ENCODE peak calls at places on chromosomes 6 and 20, in seven cellular contexts. C is CD8-positive, alpha-beta T cell; U is coronary artery; P is mammary epithelial cell; J is psoas muscle; Y is AG04449; G is cardiac fibroblast. B is an unnamed sample.

GRCh38 chr6:3310710-3311109 is 52.0 kb downstream of the PSMG4 start:
- DNase-seq in J (no peak), G (no peak), C (no peak), Y (no peak), P (peak; percentile 84), U (no peak), B (no peak)

GRCh38 chr6:56381852-56382251 is 134.5 kb upstream of the COL21A1 start:
- DNase-seq in P (peak; percentile 84), G (no peak), Y (no peak), U (no peak), J (no peak), C (no peak), B (no peak)

GRCh38 chr6:163459007-163459406 is 44.5 kb downstream of the QKI start:
- DNase-seq in Y (no peak), J (no peak), U (no peak), G (no peak), C (no peak), P (no peak), B (no peak)

GRCh38 chr20:58889334-58890072 is 37.0 kb downstream of the GNAS start:
- DNase-seq in G (no peak), J (no peak), P (no peak), U (no peak), Y (no peak), C (no peak), B (no peak)

GRCh38 chr20:33832113-33832853 is 21.1 kb downstream of the CHMP4B start:
- DNase-seq in U (no peak), G (peak; percentile 76), Y (no peak), P (no peak), J (no peak), C (no peak), B (no peak)

GRCh38 chr6:160795716-160796115 is 93.7 kb downstream of the PLG start:
- DNase-seq in U (no peak), C (no peak), G (no peak), P (peak; percentile 59), Y (no peak), J (no peak), B (no peak)

GRCh38 chr6:27687154-27688013 is 214.5 kb upstream of the ZNF184 start:
- DNase-seq in C (peak; percentile 74), Y (no peak), J (peak; percentile 43), G (peak; percentile 70), U (peak; percentile 78), P (peak; percentile 76), B (no peak)

GRCh38 chr6:167892835-167893234 is 66.1 kb downstream of the AFDN start:
- DNase-seq in U (no peak), P (no peak), C (no peak), G (no peak), Y (no peak), J (no peak), B (no peak)

GRCh38 chr6:6707143-6707542 is 118.6 kb downstream of the LY86 start:
- DNase-seq in P (no peak), G (no peak), U (no peak), C (no peak), Y (no peak), J (no peak), B (no peak)

GRCh38 chr20:36623444-36623843 is 17.9 kb downstream of the RAB5IF start:
- DNase-seq in U (no peak), P (no peak), G (no peak), Y (no peak), C (no peak), J (no peak), B (no peak)

GRCh38 chr6:131756039-131756438 is 45.2 kb upstream of the CTAGE9 start:
- DNase-seq in J (no peak), P (peak; percentile 10), G (no peak), U (no peak), C (no peak), Y (no peak), B (no peak)

GRCh38 chr6:151400473-151400872 is 9.1 kb upstream of the ZBTB2 start:
- DNase-seq in J (no peak), Y (peak; percentile 29), C (no peak), G (no peak), P (peak; percentile 10), U (no peak), B (no peak)

GRCh38 chr6:74717591-74717990 is 488.3 kb downstream of the COL12A1 start:
- DNase-seq in P (no peak), J (no peak), C (no peak), U (no peak), G (no peak), Y (no peak), B (no peak)

GRCh38 chr6:32905078-32905477 is 35.8 kb downstream of the HLA-DMB start:
- DNase-seq in U (no peak), G (no peak), P (no peak), J (no peak), C (no peak), Y (no peak), B (no peak)

GRCh38 chr20:6162239-6162638 is 39.4 kb upstream of the FERMT1 start:
- DNase-seq in J (peak; percentile 74), G (peak; percentile 74), Y (no peak), C (no peak), P (no peak), U (peak; percentile 80), B (no peak)

GRCh38 chr6:152815230-152815922 is 64.8 kb downstream of the VIP start:
- DNase-seq in P (no peak), Y (no peak), U (no peak), G (no peak), J (no peak), C (no peak), B (no peak)

GRCh38 chr20:20010639-20011500 is 6.3 kb upstream of the NAA20 start:
- DNase-seq in P (no peak), U (no peak), G (peak; percentile 45), Y (no peak), C (no peak), J (no peak), B (no peak)

GRCh38 chr6:44828780-44829179 is 441.3 kb downstream of the CDC5L start:
- DNase-seq in G (no peak), J (no peak), U (no peak), P (no peak), C (no peak), Y (no peak), B (no peak)

GRCh38 chr6:42013134-42013516 is 37.2 kb upstream of the TAF8 start:
- DNase-seq in G (no peak), J (no peak), P (peak; percentile 57), C (no peak), U (no peak), Y (peak; percentile 12), B (peak; percentile 47)

GRCh38 chr6:151911401-151911800 is 103.9 kb downstream of the ESR1 start:
- DNase-seq in C (no peak), J (no peak), P (peak; percentile 31), G (no peak), Y (no peak), U (no peak), B (no peak)

GRCh38 chr6:85360794-85361642 is 88.9 kb upstream of the NT5E start:
- DNase-seq in G (peak; percentile 86), J (no peak), U (no peak), P (peak; percentile 93), Y (peak; percentile 86), C (no peak), B (peak; percentile 93)

GRCh38 chr20:8209061-8209460 is 77.0 kb downstream of the PLCB1 start:
- DNase-seq in C (no peak), G (peak; percentile 33), Y (no peak), U (no peak), J (no peak), P (no peak), B (no peak)

GRCh38 chr6:118061666-118062065 is 154.6 kb downstream of the SLC35F1 start:
- DNase-seq in Y (no peak), P (no peak), G (no peak), U (no peak), C (no peak), J (no peak), B (no peak)

GRCh38 chr6:32973934-32974333 is 5.5 kb downstream of the BRD2 start:
- DNase-seq in U (no peak), P (peak; percentile 37), J (no peak), Y (no peak), C (peak; percentile 38), G (peak; percentile 74), B (no peak)

GRCh38 chr20:20079102-20079784 is 26.9 kb downstream of the CFAP61 start:
- DNase-seq in P (no peak), Y (no peak), C (no peak), G (no peak), J (no peak), U (no peak), B (no peak)

GRCh38 chr20:48732081-48732829 is 95.5 kb downstream of the PREX1 start:
- DNase-seq in J (no peak), P (no peak), C (no peak), Y (no peak), G (no peak), U (no peak), B (no peak)

GRCh38 chr6:163814494-163815364 is 400.2 kb downstream of the QKI start:
- DNase-seq in Y (peak; percentile 19), C (no peak), P (no peak), G (peak; percentile 46), U (no peak), J (peak; percentile 71), B (peak; percentile 68)

GRCh38 chr6:165988306-165988756 is 179.3 kb downstream of the TBXT start:
- DNase-seq in P (no peak), J (no peak), U (no peak), Y (no peak), C (no peak), G (no peak), B (no peak)
- TF ChIP-seq CTCF in P (no peak), J (no peak), U (no peak), Y (no peak), C (no peak), G (no peak), B (no peak)

DNA sequence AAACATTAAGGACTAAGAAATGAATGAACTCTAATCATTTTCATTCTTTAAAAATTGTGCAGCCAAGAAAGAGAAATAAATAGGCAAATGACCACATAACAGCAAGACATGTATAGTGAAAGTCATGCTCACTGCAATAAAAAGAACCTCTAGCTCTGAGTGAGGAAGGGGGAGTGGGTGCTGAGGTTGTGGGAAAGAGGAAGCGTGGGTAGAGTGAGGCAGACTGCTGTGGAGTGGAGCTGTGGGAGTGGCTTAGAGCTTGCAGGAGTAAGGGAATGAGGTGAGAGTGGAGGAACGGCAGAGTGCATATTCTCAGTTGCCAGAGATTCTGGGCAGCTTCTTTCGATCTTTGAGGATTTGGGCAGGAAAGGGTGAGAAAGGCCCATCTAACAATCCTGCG is 10.4 kb downstream of the DEFB129 start:
- DNase-seq in G (no peak), C (no peak), J (no peak), P (no peak), U (no peak), Y (no peak), B (no peak)
- H3K4me3 ChIP-seq in G (no peak overlapping the region), C (no peak overlapping the region), J (no peak overlapping the region), P (no peak overlapping the region), U (no peak overlapping the region), Y (no peak overlapping the region), B (no peak overlapping the region)

DNA sequence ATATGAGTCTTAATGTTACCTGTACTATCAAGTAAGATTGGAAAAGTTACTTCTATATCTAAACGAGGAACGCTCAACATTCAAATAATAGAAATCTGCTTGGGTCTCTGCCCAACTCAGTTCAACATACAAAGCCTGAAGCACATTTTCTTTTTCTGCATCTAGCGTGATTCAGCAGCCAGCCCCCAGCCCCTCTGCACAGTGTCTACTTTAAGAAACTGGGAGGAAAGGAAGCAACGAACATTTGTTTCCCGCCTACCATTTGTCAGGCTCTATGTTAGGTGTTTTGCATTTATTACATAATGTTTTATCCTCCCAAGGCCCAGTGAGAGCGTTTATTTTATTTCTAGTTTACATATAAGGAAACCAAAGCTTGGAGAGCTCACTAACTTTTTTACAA is 17.3 kb downstream of the PHACTR1 start:
- DNase-seq in J (no peak), C (no peak), P (no peak), Y (no peak), U (no peak), G (no peak), B (no peak)
- TF ChIP-seq CTCF in J (no peak), C (no peak), P (no peak), Y (no peak), U (no peak), G (no peak), B (no peak)

GRCh38 chr20:10075606-10076005 is 40.8 kb downstream of the ANKEF1 start:
- DNase-seq in C (no peak), P (peak; percentile 41), Y (no peak), U (no peak), J (no peak), G (no peak), B (no peak)
- H3K4me3 ChIP-seq in C (no peak overlapping the region), P (no peak overlapping the region), Y (no peak overlapping the region), U (no peak overlapping the region), J (no peak overlapping the region), G (no peak overlapping the region), B (no peak overlapping the region)

B was measured in epithelial cell of proximal tubule.